ENCODE peak calls at places on chromosomes 13 and 19, in five cellular contexts. P is endothelial cell of umbilical vein, H is ascending aorta, C is heart right ventricle, U is left ventricle myocardium inferior. G is an unnamed sample.

GRCh38 chr19:2197270-2197669 is 33.5 kb downstream of the DOT1L start:
- DNase-seq in P (no peak), H (no peak), C (no peak), U (no peak), G (no peak)

GRCh38 chr19:53983457-53984289 is 7.8 kb upstream of the CACNG6 start:
- DNase-seq in P (no peak), H (no peak), C (no peak), U (no peak), G (no peak)

GRCh38 chr13:113630296-113630695 is 27.7 kb downstream of the ATP4B start:
- DNase-seq in P (no peak), H (no peak), C (peak), U (peak), G (no peak)

GRCh38 chr19:18153555-18154134 is 682 bp downstream of the PIK3R2 start:
- DNase-seq in P (no peak), H (no peak), C (no peak), U (no peak), G (no peak)

GRCh38 chr19:38538793-38539528 is 78.8 kb downstream of the MAP4K1 start:
- DNase-seq in P (no peak), H (no peak), C (no peak), U (no peak), G (no peak)

GRCh38 chr19:7831452-7831851 is 1.4 kb downstream of the EVI5L start:
- DNase-seq in P (no peak), H (no peak), C (no peak), U (no peak), G (peak)

GRCh38 chr19:43353606-43354304 is at the start of gene CD177:
- DNase-seq in P (no peak), H (no peak), C (no peak), U (no peak), G (peak)

GRCh38 chr19:57599377-57599760 is 316 bp upstream of the ZNF530 start:
- DNase-seq in P (no peak), H (no peak), C (no peak), U (no peak), G (no peak)

GRCh38 chr19:5112175-5112574 is 143.3 kb downstream of the KDM4B start:
- DNase-seq in P (no peak), H (no peak), C (no peak), U (no peak), G (no peak)

GRCh38 chr19:6450166-6450565 is 9.4 kb downstream of the SLC25A23 start:
- DNase-seq in P (no peak), H (no peak), C (no peak), U (no peak), G (no peak)

GRCh38 chr13:28451482-28452217 is 43.3 kb downstream of the FLT1 start:
- DNase-seq in P (peak), H (no peak), C (peak), U (no peak), G (no peak)

GRCh38 chr13:30196025-30196424 is 111.3 kb downstream of the KATNAL1 start:
- DNase-seq in P (peak), H (no peak), C (no peak), U (no peak), G (peak)

GRCh38 chr19:24177686-24178085 is 90.7 kb downstream of the ZNF254 start:
- DNase-seq in P (no peak), H (no peak), C (no peak), U (no peak), G (no peak)

GRCh38 chr19:52922841-52923781 is at the start of gene ZNF888:
- DNase-seq in P (peak), H (peak), C (peak), U (peak), G (peak)

GRCh38 chr19:40344422-40344821 is 3.8 kb downstream of the C19orf47 start:
- DNase-seq in P (no peak), H (no peak), C (no peak), U (no peak), G (no peak)

GRCh38 chr19:5828661-5829566 is 10.6 kb downstream of the FUT6 start:
- DNase-seq in P (peak), H (no peak), C (peak), U (peak), G (peak)

GRCh38 chr13:94710881-94711560 is 1.3 kb downstream of the SOX21 start:
- DNase-seq in P (no peak), H (no peak), C (no peak), U (no peak), G (no peak)

GRCh38 chr13:39306639-39307589 is 268.7 kb downstream of the NHLRC3 start:
- DNase-seq in P (no peak), H (no peak), C (no peak), U (no peak), G (no peak)

GRCh38 chr19:1400281-1401137 is 833 bp downstream of the GAMT start:
- DNase-seq in P (no peak), H (no peak), C (peak), U (peak), G (peak)

GRCh38 chr13:97109841-97110492 is 112.2 kb upstream of the MBNL2 start:
- DNase-seq in P (peak), H (peak), C (peak), U (peak), G (peak)

GRCh38 chr13:67439365-67439764 is 209.2 kb upstream of the PCDH9 start:
- DNase-seq in P (no peak), H (no peak), C (no peak), U (no peak), G (no peak)

GRCh38 chr19:1521636-1522035 is 2.2 kb upstream of the PLK5 start:
- DNase-seq in P (no peak), H (no peak), C (no peak), U (peak), G (peak)

GRCh38 chr13:46633416-46633815 is 80.4 kb downstream of the LRCH1 start:
- DNase-seq in P (no peak), H (no peak), C (no peak), U (no peak), G (no peak)

GRCh38 chr19:8041553-8041952 is 11.0 kb upstream of the CCL25 start:
- DNase-seq in P (no peak), H (no peak), C (no peak), U (no peak), G (no peak)

GRCh38 chr13:67506407-67506806 is 276.3 kb upstream of the PCDH9 start:
- DNase-seq in P (no peak), H (no peak), C (no peak), U (no peak), G (no peak)

GRCh38 chr13:111505175-111505777 is 184.8 kb downstream of the TEX29 start:
- DNase-seq in P (no peak), H (no peak), C (no peak), U (no peak), G (no peak)

GRCh38 chr13:27977476-27978300 is 8.6 kb upstream of the CDX2 start:
- DNase-seq in P (no peak), H (no peak), C (no peak), U (no peak), G (no peak)

GRCh38 chr13:50198508-50198907 is 183.3 kb downstream of the KCNRG start:
- DNase-seq in P (peak), H (no peak), C (no peak), U (no peak), G (peak)

GRCh38 chr13:37923236-37923635 is 53.7 kb upstream of the TRPC4 start:
- DNase-seq in P (no peak), H (no peak), C (no peak), U (no peak), G (no peak)

GRCh38 chr19:48330012-48330681 is 4.8 kb downstream of the EMP3 start:
- DNase-seq in P (peak), H (no peak), C (peak), U (peak), G (peak)

GRCh38 chr13:108176685-108177274 is 38.6 kb downstream of the LIG4 start:
- DNase-seq in P (peak), H (no peak), C (no peak), U (no peak), G (peak)

GRCh38 chr13:98442391-98443230 is 134.3 kb downstream of the STK24 start:
- DNase-seq in P (no peak), H (no peak), C (no peak), U (no peak), G (no peak)

GRCh38 chr13:94708031-94708571 is 4.2 kb downstream of the SOX21 start:
- DNase-seq in P (no peak), H (no peak), C (no peak), U (no peak), G (no peak)

GRCh38 chr19:33325920-33326319 is 23.6 kb upstream of the CEBPA start:
- DNase-seq in P (no peak), H (no peak), C (no peak), U (no peak), G (peak)

GRCh38 chr19:10533656-10534386 is 9.9 kb upstream of the ATG4D start:
- DNase-seq in P (peak), H (no peak), C (no peak), U (no peak), G (no peak)

GRCh38 chr13:20197361-20197834 is 4.7 kb upstream of the GJB2 start:
- DNase-seq in P (peak), H (no peak), C (no peak), U (no peak), G (peak)

DNA sequence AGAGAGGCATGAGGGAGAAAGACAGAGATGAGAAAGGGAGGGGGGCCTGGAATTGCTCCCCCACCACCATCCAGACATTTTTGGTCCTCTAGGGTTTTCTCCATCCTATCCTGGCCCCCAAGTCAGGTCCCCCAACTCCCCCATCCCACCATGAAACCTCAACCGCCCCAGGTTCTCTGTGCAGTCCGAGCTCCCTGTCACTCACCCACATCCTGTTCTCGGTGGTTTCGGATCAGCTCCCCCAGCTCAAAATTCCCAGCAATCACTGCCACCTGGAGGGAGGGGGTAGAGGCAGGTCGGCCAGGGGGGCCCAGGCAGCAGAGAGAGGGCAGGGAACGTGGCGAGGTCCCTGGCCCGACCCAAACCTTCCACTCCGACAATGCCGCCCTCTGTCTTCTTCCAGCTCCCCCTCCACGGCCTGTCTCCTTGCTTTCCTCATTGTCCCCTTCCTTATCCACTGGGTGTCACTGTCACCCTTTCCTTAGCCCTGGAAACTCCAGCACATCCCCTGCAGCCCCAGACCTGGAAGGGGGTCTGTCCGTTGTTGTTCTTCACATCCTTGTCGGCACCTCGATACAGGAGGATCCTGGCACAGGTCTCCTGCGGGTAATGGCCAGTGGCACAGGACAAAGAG is 15.6 kb downstream of the SHANK1 start:
- DNase-seq in P (no peak), H (no peak), C (no peak), U (no peak), G (peak)
- TF ChIP-seq CTCF in P (no peak), H (no peak), C (no peak), U (peak), G (no peak)

GRCh38 chr13:45473627-45474026 is 8.9 kb downstream of the COG3 start:
- DNase-seq in P (no peak), H (no peak), C (no peak), U (no peak), G (no peak)
- H3K27ac ChIP-seq in P (no peak), H (no peak), C (no peak), U (no peak), G (no peak)

DNA sequence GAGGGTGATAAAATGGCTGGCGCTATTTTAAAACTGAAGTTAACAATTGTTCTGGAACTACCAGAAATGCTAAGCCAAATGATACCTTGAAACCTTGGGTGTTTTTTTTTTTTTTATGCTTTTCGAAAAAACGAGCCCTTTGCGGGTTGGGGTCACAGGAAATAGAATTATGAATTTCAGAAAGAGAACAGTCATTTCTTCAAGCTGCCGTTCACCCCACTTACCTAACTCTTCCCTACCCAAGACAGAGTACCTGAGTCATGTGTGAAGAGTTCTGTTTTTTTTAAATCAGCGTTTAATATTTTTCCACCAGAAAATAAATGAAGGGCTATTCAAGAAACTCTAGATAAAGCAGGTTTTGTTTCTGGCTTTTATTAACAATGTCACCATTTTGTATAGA is 35.3 kb downstream of the KLF2 start:
- DNase-seq in P (no peak), H (no peak), C (no peak), U (no peak), G (no peak)
- TF ChIP-seq CTCF in P (no peak), H (no peak), C (no peak), U (no peak), G (no peak)

DNA sequence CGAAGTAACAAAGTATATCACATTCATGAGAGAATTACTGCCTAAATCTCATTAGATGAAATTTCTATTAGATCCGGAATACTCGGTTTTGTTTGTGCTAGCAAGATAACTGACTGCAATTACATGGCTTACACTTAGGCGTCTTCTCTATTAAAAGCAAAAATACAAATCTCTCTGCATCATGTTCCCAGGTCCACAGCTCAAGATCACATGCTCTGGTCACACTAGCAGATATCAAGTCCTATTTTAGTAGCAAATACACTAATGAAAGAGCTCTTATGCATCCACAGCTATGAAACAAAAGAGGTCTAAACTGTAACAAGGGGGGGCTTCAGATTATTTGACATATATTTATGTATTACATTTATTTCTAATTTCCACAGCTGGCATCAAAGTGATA is 53.5 kb downstream of the EFNB2 start:
- DNase-seq in P (no peak), H (no peak), C (no peak), U (no peak), G (no peak)
- H3K27ac ChIP-seq in P (no peak), H (peak), C (no peak), U (peak), G (no peak)